ENCODE peak calls at places on chromosome 6, in six cellular contexts. One of them, this sample, is unnamed.

GRCh38 chr6:170461111-170461510 is 92.0 kb downstream of the PSMB1 start:
- DNase-seq in HL-60: no peak
- DNase-seq in neural progenitor cell: no peak
- DNase-seq in left kidney: no peak
- DNase-seq in stimulated activated CD4-positive, alpha-beta T cell treated with anti-CD3 and anti-CD28 coated beads, Interleukin-1b, Interleukin-23, amount 100 ng/mL, for 4 hours: no peak
- DNase-seq in WTC11: no peak
- DNase-seq in this sample: no peak

GRCh38 chr6:144349690-144350132 is 64.6 kb downstream of the UTRN start:
- DNase-seq in left kidney: peak
- DNase-seq in WTC11: no peak
- DNase-seq in stimulated activated CD4-positive, alpha-beta T cell treated with anti-CD3 and anti-CD28 coated beads, Interleukin-1b, Interleukin-23, amount 100 ng/mL, for 4 hours: no peak
- DNase-seq in neural progenitor cell: no peak
- DNase-seq in HL-60: peak
- DNase-seq in this sample: no peak

GRCh38 chr6:130132286-130132701 is 90.5 kb downstream of the SAMD3 start:
- DNase-seq in neural progenitor cell: no peak
- DNase-seq in WTC11: no peak
- DNase-seq in left kidney: no peak
- DNase-seq in HL-60: no peak
- DNase-seq in stimulated activated CD4-positive, alpha-beta T cell treated with anti-CD3 and anti-CD28 coated beads, Interleukin-1b, Interleukin-23, amount 100 ng/mL, for 4 hours: no peak
- DNase-seq in this sample: no peak

GRCh38 chr6:21741221-21742109 is 147.9 kb downstream of the SOX4 start:
- DNase-seq in neural progenitor cell: peak
- DNase-seq in HL-60: no peak
- DNase-seq in stimulated activated CD4-positive, alpha-beta T cell treated with anti-CD3 and anti-CD28 coated beads, Interleukin-1b, Interleukin-23, amount 100 ng/mL, for 4 hours: no peak
- DNase-seq in left kidney: no peak
- DNase-seq in WTC11: no peak
- DNase-seq in this sample: no peak

GRCh38 chr6:166258854-166259276 is 49.3 kb downstream of the PRR18 start:
- DNase-seq in stimulated activated CD4-positive, alpha-beta T cell treated with anti-CD3 and anti-CD28 coated beads, Interleukin-1b, Interleukin-23, amount 100 ng/mL, for 4 hours: peak
- DNase-seq in WTC11: no peak
- DNase-seq in HL-60: peak
- DNase-seq in left kidney: no peak
- DNase-seq in neural progenitor cell: no peak
- DNase-seq in this sample: no peak

GRCh38 chr6:132683543-132683942 is 24.6 kb upstream of the TAAR1 start:
- DNase-seq in stimulated activated CD4-positive, alpha-beta T cell treated with anti-CD3 and anti-CD28 coated beads, Interleukin-1b, Interleukin-23, amount 100 ng/mL, for 4 hours: no peak
- DNase-seq in WTC11: no peak
- DNase-seq in left kidney: peak
- DNase-seq in neural progenitor cell: no peak
- DNase-seq in HL-60: no peak
- DNase-seq in this sample: no peak

GRCh38 chr6:121442591-121442990 is 7.1 kb downstream of the GJA1 start:
- DNase-seq in neural progenitor cell: peak
- DNase-seq in HL-60: no peak
- DNase-seq in WTC11: no peak
- DNase-seq in left kidney: no peak
- DNase-seq in stimulated activated CD4-positive, alpha-beta T cell treated with anti-CD3 and anti-CD28 coated beads, Interleukin-1b, Interleukin-23, amount 100 ng/mL, for 4 hours: no peak
- DNase-seq in this sample: no peak

GRCh38 chr6:38043259-38043753 is 223.8 kb downstream of the ZFAND3 start:
- DNase-seq in left kidney: no peak
- DNase-seq in HL-60: no peak
- DNase-seq in WTC11: no peak
- DNase-seq in neural progenitor cell: no peak
- DNase-seq in stimulated activated CD4-positive, alpha-beta T cell treated with anti-CD3 and anti-CD28 coated beads, Interleukin-1b, Interleukin-23, amount 100 ng/mL, for 4 hours: no peak
- DNase-seq in this sample: no peak

GRCh38 chr6:36979343-36979742 is 6.7 kb downstream of the MTCH1 start:
- DNase-seq in neural progenitor cell: no peak
- DNase-seq in WTC11: no peak
- DNase-seq in HL-60: no peak
- DNase-seq in left kidney: peak
- DNase-seq in stimulated activated CD4-positive, alpha-beta T cell treated with anti-CD3 and anti-CD28 coated beads, Interleukin-1b, Interleukin-23, amount 100 ng/mL, for 4 hours: no peak
- DNase-seq in this sample: peak

GRCh38 chr6:42093582-42094329 is 43.4 kb downstream of the TAF8 start:
- DNase-seq in HL-60: no peak
- DNase-seq in neural progenitor cell: no peak
- DNase-seq in WTC11: peak
- DNase-seq in left kidney: peak
- DNase-seq in stimulated activated CD4-positive, alpha-beta T cell treated with anti-CD3 and anti-CD28 coated beads, Interleukin-1b, Interleukin-23, amount 100 ng/mL, for 4 hours: no peak
- DNase-seq in this sample: no peak

GRCh38 chr6:127015858-127016257 is 102.6 kb upstream of the RSPO3 start:
- DNase-seq in HL-60: no peak
- DNase-seq in left kidney: no peak
- DNase-seq in WTC11: no peak
- DNase-seq in neural progenitor cell: no peak
- DNase-seq in stimulated activated CD4-positive, alpha-beta T cell treated with anti-CD3 and anti-CD28 coated beads, Interleukin-1b, Interleukin-23, amount 100 ng/mL, for 4 hours: no peak
- DNase-seq in this sample: no peak

GRCh38 chr6:31836676-31837611 is 9.4 kb downstream of the HSPA1B start:
- DNase-seq in left kidney: peak
- DNase-seq in HL-60: no peak
- DNase-seq in neural progenitor cell: no peak
- DNase-seq in WTC11: no peak
- DNase-seq in stimulated activated CD4-positive, alpha-beta T cell treated with anti-CD3 and anti-CD28 coated beads, Interleukin-1b, Interleukin-23, amount 100 ng/mL, for 4 hours: no peak
- DNase-seq in this sample: peak

GRCh38 chr6:36319436-36319762 is 17.3 kb downstream of the BNIP5 start:
- DNase-seq in WTC11: no peak
- DNase-seq in stimulated activated CD4-positive, alpha-beta T cell treated with anti-CD3 and anti-CD28 coated beads, Interleukin-1b, Interleukin-23, amount 100 ng/mL, for 4 hours: no peak
- DNase-seq in left kidney: no peak
- DNase-seq in neural progenitor cell: peak
- DNase-seq in HL-60: no peak
- DNase-seq in this sample: no peak

GRCh38 chr6:34497411-34497810 is 31.5 kb downstream of the PACSIN1 start:
- DNase-seq in left kidney: no peak
- DNase-seq in stimulated activated CD4-positive, alpha-beta T cell treated with anti-CD3 and anti-CD28 coated beads, Interleukin-1b, Interleukin-23, amount 100 ng/mL, for 4 hours: no peak
- DNase-seq in WTC11: no peak
- DNase-seq in HL-60: no peak
- DNase-seq in neural progenitor cell: no peak
- DNase-seq in this sample: no peak

This sample was measured in ovary.